ENCODE peak calls at places on chromosome 12, in seven cellular contexts. T is H9, L is mesendoderm, U is neuronal stem cell, O is IMR-90, H is H1, D is trophoblast cell. R is an unnamed sample.

GRCh38 chr12:108457734-108458361 is 57.2 kb upstream of the FICD start:
- DNase-seq in T (no peak), L (peak; percentile 57), U (no peak), O (no peak), H (no peak), D (no peak), R (no peak)

GRCh38 chr12:18224745-18225144 is 36.6 kb upstream of the PIK3C2G start:
- DNase-seq in T (no peak), L (peak; percentile 65), U (peak; percentile 33), O (peak; percentile 5), H (peak; percentile 10), D (no peak), R (peak; percentile 45)

GRCh38 chr12:100481021-100481420 is 7.4 kb downstream of the NR1H4 start:
- DNase-seq in T (no peak), L (no peak), U (no peak), O (no peak), H (no peak), D (no peak), R (no peak)

GRCh38 chr12:3279832-3280231 is 202.7 kb downstream of the TSPAN9 start:
- DNase-seq in T (no peak), L (no peak), U (no peak), O (no peak), H (no peak), D (no peak), R (no peak)

GRCh38 chr12:25135531-25136154 is 59.3 kb downstream of the DNAI7 start:
- DNase-seq in T (peak; percentile 87), L (peak; percentile 88), U (no peak), O (no peak), H (no peak), D (peak; percentile 69), R (peak; percentile 14)

GRCh38 chr12:51381226-51382079 is 9.8 kb downstream of the GALNT6 start:
- DNase-seq in T (no peak), L (no peak), U (no peak), O (peak; percentile 67), H (no peak), D (no peak), R (no peak)

GRCh38 chr12:6768385-6769002 is 2.3 kb downstream of the PTMS start:
- DNase-seq in T (no peak), L (no peak), U (no peak), O (peak; percentile 33), H (no peak), D (no peak), R (peak; percentile 15)

GRCh38 chr12:27822076-27822712 is 42.2 kb upstream of the MANSC4 start:
- DNase-seq in T (no peak), L (no peak), U (no peak), O (peak; percentile 97), H (no peak), D (peak; percentile 63), R (peak; percentile 70)

GRCh38 chr12:64752833-64753238 is 6.4 kb downstream of the GNS start:
- DNase-seq in T (no peak), L (no peak), U (no peak), O (no peak), H (no peak), D (no peak), R (no peak)

GRCh38 chr12:50110762-50111416 is 1.1 kb upstream of the COX14 start:
- DNase-seq in T (peak; percentile 86), L (peak; percentile 84), U (no peak), O (peak; percentile 11), H (no peak), D (no peak), R (peak; percentile 58)

GRCh38 chr12:93982847-93983315 is 165.5 kb upstream of the PLXNC1 start:
- DNase-seq in T (no peak), L (peak; percentile 54), U (no peak), O (peak; percentile 93), H (no peak), D (no peak), R (peak; percentile 87)

GRCh38 chr12:45369065-45369464 is 153.2 kb downstream of the ANO6 start:
- DNase-seq in T (no peak), L (no peak), U (no peak), O (peak; percentile 83), H (no peak), D (peak; percentile 36), R (peak; percentile 84)

GRCh38 chr12:49261726-49262125 is 3.2 kb upstream of the TUBA1C start:
- DNase-seq in T (no peak), L (no peak), U (no peak), O (peak; percentile 83), H (no peak), D (no peak), R (no peak)

GRCh38 chr12:10756194-10756593 is 33.1 kb upstream of the YBX3 start:
- DNase-seq in T (no peak), L (no peak), U (no peak), O (no peak), H (no peak), D (no peak), R (no peak)

GRCh38 chr12:98420403-98420800 is 95.0 kb upstream of the TMPO start:
- DNase-seq in T (no peak), L (no peak), U (no peak), O (no peak), H (no peak), D (no peak), R (no peak)

GRCh38 chr12:8914716-8915526 is 612 bp downstream of the PHC1 start:
- DNase-seq in T (peak; percentile 83), L (peak; percentile 89), U (peak; percentile 44), O (peak; percentile 37), H (no peak), D (peak; percentile 70), R (peak; percentile 63)

GRCh38 chr12:109861689-109862314 is 18.5 kb downstream of the GLTP start:
- DNase-seq in T (no peak), L (no peak), U (no peak), O (peak; percentile 20), H (no peak), D (no peak), R (no peak)

GRCh38 chr12:94997726-94998125 is 5.8 kb downstream of the NDUFA12 start:
- DNase-seq in T (no peak), L (no peak), U (no peak), O (no peak), H (no peak), D (peak; percentile 81), R (no peak)

GRCh38 chr12:46436741-46437140 is 64.2 kb upstream of the SLC38A2 start:
- DNase-seq in T (no peak), L (no peak), U (no peak), O (no peak), H (no peak), D (no peak), R (no peak)

GRCh38 chr12:80936353-80936641 is 1.4 kb downstream of the LIN7A start:
- DNase-seq in T (no peak), L (no peak), U (no peak), O (no peak), H (no peak), D (no peak), R (no peak)

GRCh38 chr12:107493135-107493494 is 192.5 kb upstream of the PWP1 start:
- DNase-seq in T (no peak), L (no peak), U (no peak), O (no peak), H (no peak), D (no peak), R (no peak)

GRCh38 chr12:122895757-122896636 is at the start of gene VPS37B:
- DNase-seq in T (peak; percentile 78), L (peak; percentile 94), U (peak; percentile 83), O (peak; percentile 90), H (no peak), D (peak; percentile 88), R (peak; percentile 89)

GRCh38 chr12:94867066-94867855 is 136.2 kb downstream of the NDUFA12 start:
- DNase-seq in T (no peak), L (no peak), U (no peak), O (peak; percentile 17), H (no peak), D (no peak), R (peak; percentile 12)

GRCh38 chr12:119780786-119781434 is 96.2 kb downstream of the CIT start:
- DNase-seq in T (peak; percentile 41), L (peak; percentile 46), U (peak; percentile 9), O (peak; percentile 37), H (no peak), D (peak; percentile 66), R (peak; percentile 52)

GRCh38 chr12:113601656-113602263 is 130.1 kb upstream of the LHX5 start:
- DNase-seq in T (no peak), L (no peak), U (peak; percentile 51), O (no peak), H (no peak), D (no peak), R (no peak)

GRCh38 chr12:106651552-106651951 is 68.7 kb downstream of the RFX4 start:
- DNase-seq in T (no peak), L (no peak), U (no peak), O (no peak), H (no peak), D (no peak), R (no peak)

GRCh38 chr12:24595652-24596235 is 353.2 kb downstream of the BCAT1 start:
- DNase-seq in T (no peak), L (peak; percentile 45), U (no peak), O (peak; percentile 23), H (no peak), D (no peak), R (peak; percentile 24)

GRCh38 chr12:132506328-132506727 is 16.4 kb downstream of the FBRSL1 start:
- DNase-seq in T (no peak), L (no peak), U (no peak), O (no peak), H (no peak), D (no peak), R (no peak)
- H4K8ac ChIP-seq in T (no peak overlapping the region), L (no peak overlapping the region), U (no peak overlapping the region), O (peak overlapping the region; percentile 42), H (no peak overlapping the region), D (no peak overlapping the region), R (no peak overlapping the region)

DNA sequence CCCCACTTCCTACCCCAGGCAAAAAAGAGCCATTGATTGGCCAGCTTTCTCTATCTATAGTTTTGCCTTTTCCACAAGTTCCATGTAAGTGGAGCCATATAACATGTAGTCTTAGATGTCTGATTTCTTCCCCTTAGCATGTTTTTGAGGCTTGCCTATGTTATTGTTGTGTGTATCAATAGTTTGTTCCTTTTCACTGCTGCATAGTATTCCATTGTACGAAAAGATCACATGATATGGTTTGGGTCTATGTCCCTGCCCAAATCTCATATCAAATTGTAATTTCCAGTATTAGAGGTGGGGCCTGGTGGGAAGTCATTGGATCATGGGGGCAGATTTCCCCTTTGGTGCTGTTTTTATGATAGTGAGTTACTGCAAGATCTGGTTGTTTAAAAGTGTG is 93.6 kb upstream of the RFLNA start:
- DNase-seq in T (no peak), L (no peak), U (no peak), O (no peak), H (no peak), D (no peak), R (no peak)
- H4K8ac ChIP-seq in T (no peak overlapping the region), L (no peak overlapping the region), U (no peak overlapping the region), O (no peak overlapping the region), H (no peak overlapping the region), D (no peak overlapping the region), R (no peak overlapping the region)

GRCh38 chr12:120882055-120882555 is 22.1 kb downstream of the SPPL3 start:
- DNase-seq in T (no peak), L (no peak), U (no peak), O (no peak), H (no peak), D (no peak), R (no peak)
- H4K8ac ChIP-seq in T (no peak overlapping the region), L (no peak overlapping the region), U (no peak overlapping the region), O (no peak overlapping the region), H (no peak overlapping the region), D (no peak overlapping the region), R (no peak overlapping the region)

DNA sequence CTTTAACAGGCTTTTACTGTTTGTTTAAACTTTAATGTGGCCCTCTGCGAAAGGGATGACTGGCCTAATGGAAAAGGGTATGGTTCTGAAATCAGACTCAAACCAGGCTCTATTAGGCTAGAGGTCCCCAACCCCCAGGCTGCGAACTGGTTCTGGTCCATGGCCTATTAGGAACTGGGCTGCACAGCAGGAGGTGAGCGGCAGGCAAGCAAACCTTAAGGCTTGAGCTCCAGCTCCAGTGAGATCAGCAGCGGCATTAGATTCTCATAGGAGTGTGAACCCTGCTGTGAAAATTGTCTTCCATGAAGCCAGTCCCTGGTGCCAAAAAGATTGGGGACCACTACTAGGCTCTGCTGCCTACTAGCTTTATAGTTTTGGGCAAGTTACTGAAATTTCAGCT is 11.1 kb downstream of the GALNT4 start:
- DNase-seq in T (no peak), L (peak; percentile 28), U (no peak), O (no peak), H (no peak), D (no peak), R (no peak)
- H4K8ac ChIP-seq in T (no peak overlapping the region), L (no peak overlapping the region), U (no peak overlapping the region), O (no peak overlapping the region), H (no peak overlapping the region), D (no peak overlapping the region), R (no peak overlapping the region)

R was measured in mesenchymal stem cell.